ENCODE peak calls at places on chromosome 14, in four cellular contexts. P, F, M and Q are unnamed samples.

GRCh38 chr14:101286271-101287018 is 274.9 kb upstream of the DIO3 start:
- DNase-seq in P (no peak), F (no peak), M (no peak), Q (no peak)

GRCh38 chr14:91058017-91058675 is 2.3 kb downstream of the RPS6KA5 start:
- DNase-seq in P (no peak), F (peak), M (no peak), Q (no peak)

GRCh38 chr14:65850429-65851145 is 438.1 kb downstream of the FUT8 start:
- DNase-seq in P (peak), F (no peak), M (peak), Q (no peak)

GRCh38 chr14:68181395-68182326 is 362.1 kb downstream of the RAD51B start:
- DNase-seq in P (no peak), F (peak), M (no peak), Q (no peak)

GRCh38 chr14:50025776-50026175 is 90.6 kb downstream of the VCPKMT start:
- DNase-seq in P (no peak), F (no peak), M (no peak), Q (no peak)

GRCh38 chr14:99524091-99524661 is 43.0 kb downstream of the CCNK start:
- DNase-seq in P (no peak), F (no peak), M (no peak), Q (no peak)

GRCh38 chr14:23539209-23539866 is 12.2 kb downstream of the ZFHX2 start:
- DNase-seq in P (no peak), F (no peak), M (no peak), Q (no peak)

GRCh38 chr14:31388687-31389413 is 31.5 kb downstream of the HEATR5A start:
- DNase-seq in P (no peak), F (no peak), M (no peak), Q (no peak)

GRCh38 chr14:73744175-73744867 is 30.1 kb upstream of the PNMA1 start:
- DNase-seq in P (no peak), F (no peak), M (no peak), Q (no peak)

GRCh38 chr14:55129086-55129427 is at the start of gene LGALS3:
- DNase-seq in P (peak), F (no peak), M (no peak), Q (peak)

GRCh38 chr14:76947078-76947837 is 81.2 kb downstream of the IRF2BPL start:
- DNase-seq in P (peak), F (peak), M (peak), Q (peak)